ENCODE peak calls at places on chromosomes 1 and 21, in four cellular contexts. V is K562, I is SK-N-SH, D is GM12878. W is an unnamed sample.

GRCh38 chr1:99587008-99587407 is 58.9 kb upstream of the PALMD start:
- DNase-seq in D (no peak), V (no peak), I (no peak), W (no peak)

GRCh38 chr1:190140644-190141043 is 337.0 kb downstream of the BRINP3 start:
- DNase-seq in V (no peak), D (no peak), I (no peak), W (no peak)

GRCh38 chr1:28412731-28413130 is 43.2 kb downstream of the PHACTR4 start:
- DNase-seq in D (no peak), V (peak; percentile 29), I (no peak), W (no peak)

GRCh38 chr1:230827081-230827681 is 41.1 kb downstream of the C1orf198 start:
- DNase-seq in D (no peak), V (no peak), I (no peak), W (peak; percentile 26)

GRCh38 chr1:7915826-7916225 is 24.8 kb downstream of the TNFRSF9 start:
- DNase-seq in D (no peak), V (no peak), I (no peak), W (no peak)

GRCh38 chr1:10734900-10735602 is 61.4 kb downstream of the CASZ1 start:
- DNase-seq in D (no peak), I (peak; percentile 90), V (peak; percentile 65), W (no peak)

GRCh38 chr1:4057603-4058002 is 157.5 kb upstream of the C1orf174 start:
- DNase-seq in I (no peak), V (no peak), D (no peak), W (no peak)

GRCh38 chr1:30609336-30610280 is 113.8 kb downstream of the MATN1 start:
- DNase-seq in D (no peak), I (no peak), V (no peak), W (no peak)

GRCh38 chr1:97306504-97306903 is 584.9 kb downstream of the PTBP2 start:
- DNase-seq in I (no peak), V (no peak), D (no peak), W (no peak)

GRCh38 chr21:34640858-34641257 is 25.9 kb upstream of the RCAN1 start:
- DNase-seq in I (no peak), V (no peak), D (no peak), W (peak; percentile 3)

GRCh38 chr21:46634966-46635323 is 529 bp upstream of the PRMT2 start:
- DNase-seq in V (no peak), D (peak; percentile 16), I (peak; percentile 80), W (peak; percentile 53)

GRCh38 chr1:32867671-32868070 is 3.0 kb downstream of the FNDC5 start:
- DNase-seq in V (no peak), I (no peak), D (no peak), W (no peak)

GRCh38 chr1:17525996-17526686 is 13.4 kb upstream of the ARHGEF10L start:
- DNase-seq in I (no peak), V (no peak), D (no peak), W (no peak)

GRCh38 chr1:162094271-162094670 is 24.8 kb downstream of the NOS1AP start:
- DNase-seq in I (no peak), V (no peak), D (no peak), W (no peak)

GRCh38 chr1:233972951-233973635 is 68.6 kb downstream of the SLC35F3 start:
- DNase-seq in V (peak; percentile 52), D (no peak), I (peak; percentile 36), W (no peak)

GRCh38 chr1:209723761-209724693 is 19.4 kb downstream of the HSD11B1 start:
- DNase-seq in V (no peak), D (no peak), I (no peak), W (no peak)

GRCh38 chr1:40838980-40839942 is 22.9 kb downstream of the CITED4 start:
- DNase-seq in D (no peak), I (no peak), V (no peak), W (no peak)

GRCh38 chr1:235776396-235776795 is 90.3 kb downstream of the LYST start:
- DNase-seq in V (no peak), I (no peak), D (no peak), W (no peak)

GRCh38 chr1:56204206-56204605 is 375.2 kb downstream of the PLPP3 start:
- DNase-seq in D (no peak), V (no peak), I (no peak), W (no peak)

GRCh38 chr21:35578831-35579470 is 481.4 kb downstream of the SETD4 start:
- DNase-seq in I (no peak), D (no peak), V (no peak), W (no peak)

GRCh38 chr1:80194221-80194620 is 1187.7 kb upstream of the ADGRL4 start:
- DNase-seq in D (no peak), V (no peak), I (no peak), W (no peak)

GRCh38 chr21:35635261-35635660 is 425.1 kb downstream of the SETD4 start:
- DNase-seq in V (no peak), I (no peak), D (no peak), W (no peak)

GRCh38 chr1:14296795-14297194 is 301.7 kb upstream of the KAZN start:
- DNase-seq in V (no peak), D (no peak), I (no peak), W (no peak)

GRCh38 chr1:49319426-49319963 is 542.8 kb upstream of the BEND5 start:
- DNase-seq in I (no peak), V (no peak), D (no peak), W (no peak)

GRCh38 chr1:214396319-214396718 is 115.4 kb downstream of the SMYD2 start:
- DNase-seq in D (no peak), V (no peak), I (no peak), W (no peak)

GRCh38 chr21:25509862-25510261 is 97.4 kb downstream of the MRPL39 start:
- DNase-seq in V (no peak), I (no peak), D (no peak), W (no peak)
- TF ChIP-seq NRF1 in V (no peak), I (no peak), D (no peak), W (no peak)

GRCh38 chr1:226920446-226920894 is 19.6 kb upstream of the COQ8A start:
- DNase-seq in D (no peak), V (no peak), I (no peak), W (no peak)
- TF ChIP-seq NRF1 in D (no peak), V (no peak), I (no peak), W (no peak)

DNA sequence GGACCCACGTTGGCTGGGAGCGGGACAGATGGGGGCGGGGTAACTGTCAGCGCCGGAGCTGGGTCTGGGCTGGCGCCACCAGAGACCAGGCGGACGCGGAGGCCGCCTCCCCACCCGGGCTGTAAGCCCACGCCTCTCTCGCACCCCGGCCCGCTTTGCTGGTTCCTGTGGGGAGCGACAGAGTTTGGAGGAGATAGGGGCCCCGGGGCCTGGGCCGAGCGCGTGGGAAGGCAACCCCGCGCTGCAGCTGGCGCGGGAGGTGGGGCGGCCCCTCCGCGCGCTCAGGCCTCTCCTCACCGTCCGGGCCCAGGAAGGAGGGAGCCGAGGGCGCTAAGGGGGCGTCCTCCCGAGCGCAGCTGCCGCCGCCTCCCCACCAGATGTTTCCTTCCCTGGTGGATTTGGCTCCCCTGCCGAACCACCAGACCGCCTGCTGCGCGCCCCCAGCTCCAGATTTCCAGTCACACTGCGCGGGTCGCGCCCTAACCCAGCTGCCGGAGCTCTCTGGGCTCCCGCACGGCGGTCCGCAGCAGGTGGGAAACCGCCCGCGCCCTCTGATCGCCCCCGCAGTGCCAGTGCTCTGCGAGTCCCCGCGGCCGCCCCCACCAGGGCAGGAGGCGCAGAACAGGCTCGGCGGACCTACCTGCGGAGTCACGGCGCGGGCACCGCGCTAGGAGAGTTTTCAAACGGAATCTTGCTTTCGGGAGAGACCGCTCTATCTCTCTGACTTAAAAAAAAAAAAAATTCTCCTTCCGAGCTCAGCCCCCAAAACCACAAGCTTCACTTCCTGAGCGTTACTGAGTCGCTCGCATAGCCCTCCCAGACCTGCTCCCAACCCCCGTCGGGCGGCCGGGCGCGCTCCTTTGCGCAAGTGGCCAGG is 1.1 kb downstream of the GFI1 start:
- DNase-seq in D (no peak), I (peak; percentile 54), V (peak; percentile 75), W (no peak)
- TF ChIP-seq NRF1 in D (no peak), I (no peak), V (peak; percentile 21), W (no peak)

DNA sequence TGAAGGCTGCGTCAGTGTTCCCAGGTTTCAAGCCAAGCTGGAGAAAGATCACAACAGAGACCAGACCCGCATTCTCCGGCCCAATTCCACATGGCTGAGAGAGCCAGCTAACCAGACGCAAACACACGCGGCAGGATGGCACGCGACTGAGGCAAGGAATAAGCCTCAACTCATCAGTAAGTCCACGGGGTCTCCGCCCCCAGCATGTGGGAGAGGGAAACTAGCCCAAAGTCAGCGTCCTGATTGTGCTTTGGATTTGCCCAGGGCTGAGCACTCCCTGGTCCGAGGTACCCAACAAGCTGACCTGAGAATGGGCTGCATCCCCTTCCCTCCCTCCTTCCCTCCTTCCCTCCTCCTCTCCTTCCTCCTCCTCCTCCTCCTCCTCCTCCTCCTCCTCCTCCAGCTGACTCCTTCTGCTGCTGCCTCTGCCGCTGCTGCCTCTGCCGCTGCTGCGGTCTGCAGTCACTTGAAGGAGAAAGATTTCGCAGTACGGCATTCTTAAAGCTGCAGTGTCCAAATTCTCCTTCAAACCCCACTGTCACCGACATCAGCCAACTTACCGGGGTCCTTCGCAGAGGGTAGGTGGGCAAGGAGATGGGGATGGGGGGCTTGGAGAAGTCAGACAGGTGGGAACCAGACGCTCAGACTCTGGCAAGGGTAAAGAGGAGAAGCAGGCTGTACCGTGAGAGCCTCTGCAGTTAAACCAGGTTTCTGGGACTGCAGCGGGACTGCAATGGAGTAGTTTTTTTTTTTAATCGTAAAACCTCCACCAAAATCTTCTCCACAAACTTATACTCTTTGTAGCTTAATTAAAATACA is 32.9 kb upstream of the H6PD start:
- DNase-seq in D (no peak), V (no peak), I (peak; percentile 40), W (no peak)
- TF ChIP-seq NRF1 in D (no peak), V (no peak), I (no peak), W (no peak)

DNA sequence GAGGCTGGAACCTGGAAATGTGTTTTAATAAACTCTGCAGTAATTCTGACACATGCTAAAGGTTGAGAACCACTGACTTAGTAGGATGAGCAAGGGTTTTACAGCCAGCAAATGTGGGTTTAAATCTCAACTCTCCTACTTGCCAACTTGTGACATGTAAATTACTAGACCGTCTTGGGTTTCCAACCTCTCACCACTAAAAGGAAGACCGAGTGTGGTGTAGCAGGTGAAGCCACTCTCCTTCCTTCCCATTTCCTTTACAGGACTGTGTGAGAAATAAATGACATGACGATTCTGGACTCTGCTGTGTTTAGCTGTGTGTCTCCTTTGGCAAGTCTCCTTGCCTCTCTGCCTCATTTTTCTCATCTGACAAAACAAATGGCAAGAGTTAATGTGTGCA is 49.5 kb upstream of the DNAJC6 start:
- DNase-seq in D (no peak), I (no peak), V (no peak), W (no peak)
- TF ChIP-seq NRF1 in D (no peak), I (no peak), V (no peak), W (no peak)

GRCh38 chr1:149888999-149889289 is 10.4 kb upstream of the BOLA1 start:
- DNase-seq in I (no peak), D (no peak), V (no peak), W (no peak)
- TF ChIP-seq NRF1 in I (no peak), D (no peak), V (no peak), W (no peak)